ENCODE peak calls at places on chromosome 5, in four cellular contexts. X is left lung, G is Peyer's patch, J is neural progenitor cell. M is an unnamed sample.

GRCh38 chr5:148759101-148759500 is 67.3 kb upstream of the ADRB2 start:
- DNase-seq in X (no peak), G (no peak), J (no peak), M (no peak)

GRCh38 chr5:32613050-32613672 is 27.8 kb downstream of the SUB1 start:
- DNase-seq in G (peak), X (no peak), J (peak), M (peak)

GRCh38 chr5:175556794-175557193 is 78.4 kb downstream of the SFXN1 start:
- DNase-seq in G (no peak), X (no peak), J (no peak), M (no peak)

GRCh38 chr5:124655943-124656459 is 90.4 kb downstream of the ZNF608 start:
- DNase-seq in G (peak), J (no peak), X (no peak), M (no peak)

GRCh38 chr5:852431-853401 is 1.9 kb upstream of the ZDHHC11 start:
- DNase-seq in X (peak), G (no peak), J (no peak), M (no peak)

GRCh38 chr5:170540276-170540675 is 36.5 kb downstream of the KCNIP1 start:
- DNase-seq in J (no peak), X (no peak), G (no peak), M (no peak)

GRCh38 chr5:120788481-120788880 is 324.4 kb downstream of the PRR16 start:
- DNase-seq in J (no peak), G (no peak), X (no peak), M (no peak)

GRCh38 chr5:173984218-173984617 is 4.8 kb upstream of the C5orf47 start:
- DNase-seq in G (no peak), J (peak), X (no peak), M (no peak)

GRCh38 chr5:148179234-148179824 is 11.0 kb downstream of the SPINK14 start:
- DNase-seq in X (no peak), J (peak), G (no peak), M (no peak)

GRCh38 chr5:143506881-143507552 is 103.5 kb upstream of the NR3C1 start:
- DNase-seq in J (no peak), G (no peak), X (no peak), M (peak)

GRCh38 chr5:154698681-154699275 is 56.4 kb upstream of the LARP1 start:
- DNase-seq in J (no peak), G (no peak), X (no peak), M (no peak)

GRCh38 chr5:154696891-154697290 is 58.3 kb upstream of the LARP1 start:
- DNase-seq in G (no peak), X (no peak), J (no peak), M (no peak)

GRCh38 chr5:154697335-154697734 is 57.8 kb upstream of the LARP1 start:
- DNase-seq in G (no peak), J (no peak), X (no peak), M (no peak)

GRCh38 chr5:154702477-154702876 is 52.7 kb upstream of the LARP1 start:
- DNase-seq in G (no peak), X (no peak), J (no peak), M (no peak)

DNA sequence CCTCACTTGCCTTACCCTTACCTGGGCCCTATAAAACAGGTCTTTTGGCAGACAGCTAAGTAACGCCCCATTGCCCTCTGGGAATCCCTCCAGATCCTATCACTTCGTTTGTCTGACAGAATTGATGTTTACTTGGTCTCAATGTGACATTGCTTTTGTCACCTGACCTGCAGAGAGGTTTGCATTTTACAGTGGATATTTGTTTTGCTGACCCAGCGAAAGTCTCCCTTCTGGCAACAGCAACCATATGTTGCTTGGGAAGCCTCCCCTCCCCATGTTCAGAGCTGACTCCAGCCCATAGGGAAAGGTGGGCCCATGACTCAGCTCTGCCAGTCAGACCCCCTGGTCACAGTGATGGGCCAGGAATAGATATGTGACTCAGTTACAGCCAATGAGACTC is 54.0 kb upstream of the LARP1 start:
- DNase-seq in G (no peak), J (no peak), X (no peak), M (peak)
- H3K27ac ChIP-seq in G (no peak), J (no peak), X (no peak), M (no peak)

DNA sequence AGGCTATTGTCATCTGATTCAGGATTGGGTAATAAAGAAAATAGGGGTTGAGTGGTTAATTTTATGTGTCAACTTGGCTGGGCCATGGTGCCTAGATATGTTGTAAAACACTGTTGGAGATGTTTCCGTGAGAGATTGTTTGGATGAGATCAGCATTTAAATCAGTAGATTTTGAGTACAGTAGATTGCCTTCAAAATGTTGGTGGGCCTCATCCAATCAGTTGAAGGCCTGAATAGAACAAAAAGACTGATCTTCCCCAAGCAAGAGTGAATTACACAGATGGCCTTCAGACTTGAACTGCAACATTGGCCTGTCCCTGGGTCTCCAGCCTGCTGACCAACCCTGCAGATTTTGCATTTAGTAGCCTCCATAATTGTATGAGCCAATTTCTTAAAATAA is 401.3 kb upstream of the KIF2A start:
- DNase-seq in X (no peak), J (no peak), G (no peak), M (no peak)
- TF ChIP-seq CTCF in X (no peak), J (no peak), G (no peak), M (no peak)

DNA sequence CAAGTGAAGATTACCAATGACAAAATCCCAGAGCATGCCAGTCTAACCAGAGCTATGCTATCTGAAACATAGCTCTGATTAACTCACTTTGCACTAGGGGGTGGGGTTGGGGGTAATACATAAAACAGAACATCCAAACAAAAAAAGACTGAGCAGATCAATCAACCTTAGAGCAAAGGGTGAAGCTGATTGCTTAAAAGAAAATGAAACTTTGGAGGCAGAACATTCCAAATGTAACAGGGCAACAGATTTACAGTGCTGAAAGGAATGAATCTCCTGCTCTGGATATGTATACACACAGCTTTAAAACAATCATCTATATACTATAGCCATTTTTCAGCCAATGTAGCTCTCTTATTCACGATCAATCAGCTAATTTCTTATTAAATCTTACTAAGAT is 4.9 kb downstream of the IL6ST start:
- DNase-seq in G (no peak), X (no peak), J (no peak), M (no peak)
- H3K4me3 ChIP-seq in G (no peak), X (no peak), J (no peak), M (no peak)

GRCh38 chr5:180494510-180495181 is 467 bp downstream of the CNOT6 start:
- DNase-seq in G (peak), X (peak), J (peak), M (peak)

GRCh38 chr5:180495991-180496741 is 2.0 kb downstream of the CNOT6 start:
- DNase-seq in X (no peak), G (no peak), J (no peak), M (no peak)

GRCh38 chr5:180494060-180494509 is at the start of gene CNOT6:
- DNase-seq in G (peak), X (peak), J (peak), M (peak)

GRCh38 chr5:180492226-180492903 is 1.8 kb upstream of the CNOT6 start:
- DNase-seq in J (no peak), X (no peak), G (no peak), M (no peak)

DNA sequence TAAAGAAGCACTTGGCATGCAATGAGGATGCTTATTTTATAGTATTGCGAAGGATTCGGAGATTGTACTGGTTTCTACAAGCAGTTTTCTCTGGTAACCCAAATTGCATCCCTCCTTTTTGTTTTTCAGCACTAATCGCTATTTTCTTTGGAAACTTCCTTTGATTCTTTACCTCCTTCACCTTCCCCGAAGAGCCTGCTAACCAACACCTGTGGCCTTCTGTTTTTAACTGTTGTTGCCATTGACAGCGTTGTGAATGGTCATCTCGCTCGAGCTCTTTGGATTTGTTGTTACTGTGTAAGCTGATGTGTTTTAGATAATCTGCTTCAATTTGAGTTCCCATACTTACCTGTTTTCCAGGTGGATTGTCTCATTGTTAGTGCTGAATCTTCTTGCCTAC is 1.1 kb downstream of the CNOT6 start:
- DNase-seq in G (no peak), J (peak), X (no peak), M (no peak)
- H3K27ac ChIP-seq in G (peak), J (peak), X (peak), M (peak)

GRCh38 chr5:82641362-82641988 is 363.3 kb upstream of the RPS23 start:
- DNase-seq in J (peak), G (no peak), X (no peak), M (peak)
- TF ChIP-seq CTCF in J (peak), G (peak), X (peak), M (peak)

M was measured in pancreas.